ENCODE peak calls at places on chromosomes 12 and 14, in five cellular contexts. F is A549, W is endothelial cell of umbilical vein, G is HepG2, S is HCT116. E is an unnamed sample.

GRCh38 chr14:84098261-84098660 is 1431.7 kb upstream of the FLRT2 start:
- DNase-seq in F (no peak), W (no peak), G (no peak), S (no peak), E (no peak)

GRCh38 chr14:106586098-106586704 is 1059.8 kb downstream of the TMEM121 start:
- DNase-seq in F (no peak), W (no peak), G (peak), S (no peak), E (peak)

GRCh38 chr14:60163741-60164140 is 1.5 kb downstream of the DHRS7 start:
- DNase-seq in F (no peak), W (no peak), G (no peak), S (no peak), E (peak)

GRCh38 chr12:9756174-9756573 is 4.5 kb downstream of the CD69 start:
- DNase-seq in F (no peak), W (no peak), G (no peak), S (no peak), E (no peak)

GRCh38 chr14:69315302-69315701 is 55.3 kb downstream of the GALNT16 start:
- DNase-seq in F (no peak), W (no peak), G (no peak), S (no peak), E (no peak)

GRCh38 chr14:33880330-33880729 is 70.5 kb downstream of the EGLN3 start:
- DNase-seq in F (no peak), W (no peak), G (no peak), S (no peak), E (no peak)

GRCh38 chr12:23906329-23906728 is 43.1 kb downstream of the SOX5 start:
- DNase-seq in F (no peak), W (no peak), G (peak), S (no peak), E (no peak)

GRCh38 chr12:80709811-80710726 is 2.6 kb downstream of the MYF6 start:
- DNase-seq in F (no peak), W (no peak), G (peak), S (peak), E (peak)

GRCh38 chr12:5305861-5306545 is 125.9 kb upstream of the NTF3 start:
- DNase-seq in F (no peak), W (no peak), G (no peak), S (no peak), E (no peak)

GRCh38 chr14:99143126-99143525 is 128.9 kb downstream of the BCL11B start:
- DNase-seq in F (no peak), W (no peak), G (no peak), S (no peak), E (no peak)

GRCh38 chr12:80821513-80822000 is 104.8 kb downstream of the MYF5 start:
- DNase-seq in F (no peak), W (no peak), G (no peak), S (no peak), E (no peak)

GRCh38 chr14:98698341-98698740 is 573.7 kb downstream of the BCL11B start:
- DNase-seq in F (no peak), W (no peak), G (no peak), S (no peak), E (no peak)

GRCh38 chr14:67817750-67818438 is 1.5 kb upstream of the ZFYVE26 start:
- DNase-seq in F (no peak), W (no peak), G (no peak), S (no peak), E (peak)

GRCh38 chr12:60263146-60263545 is 667.3 kb downstream of the SLC16A7 start:
- DNase-seq in F (no peak), W (no peak), G (no peak), S (no peak), E (no peak)

GRCh38 chr12:65665817-65666216 is 158.5 kb upstream of the HMGA2 start:
- DNase-seq in F (no peak), W (no peak), G (no peak), S (no peak), E (no peak)

GRCh38 chr12:53869500-53869899 is 69.1 kb upstream of the HOXC13 start:
- DNase-seq in F (no peak), W (no peak), G (peak), S (no peak), E (no peak)

GRCh38 chr12:68477256-68477655 is 133.4 kb upstream of the RAP1B start:
- DNase-seq in F (no peak), W (no peak), G (no peak), S (no peak), E (no peak)

GRCh38 chr14:76771432-76771980 is 10.2 kb downstream of the VASH1 start:
- DNase-seq in F (no peak), W (no peak), G (no peak), S (no peak), E (no peak)

GRCh38 chr12:82904219-82904795 is 217.6 kb downstream of the TMTC2 start:
- DNase-seq in F (no peak), W (no peak), G (no peak), S (no peak), E (no peak)

GRCh38 chr12:110039085-110039807 is 9.1 kb downstream of the C12orf76 start:
- DNase-seq in F (peak), W (peak), G (peak), S (no peak), E (no peak)

DNA sequence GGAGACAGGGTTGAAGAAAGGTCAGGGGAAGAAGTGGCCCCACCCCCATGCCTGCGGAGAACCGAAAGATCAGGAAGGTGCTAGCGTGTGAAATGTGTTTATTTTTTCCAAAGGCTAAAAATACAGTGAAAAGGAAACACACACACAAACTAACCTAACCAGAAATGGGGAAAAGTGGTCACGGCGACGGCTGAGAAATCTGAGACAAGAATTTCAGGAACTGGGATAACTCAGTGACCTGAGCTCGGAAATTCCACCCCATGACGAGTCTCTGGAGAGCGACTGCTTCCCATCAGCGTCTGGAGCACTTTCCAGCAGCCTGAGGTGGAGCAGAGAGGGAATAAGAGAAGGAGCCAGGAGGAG is 16.6 kb upstream of the RND1 start:
- DNase-seq in F (no peak), W (peak), G (no peak), S (no peak), E (no peak)
- H3K4me3 ChIP-seq in F (peak), W (peak), G (no peak), S (no peak), E (no peak)

GRCh38 chr14:96384053-96384452 is 7.9 kb upstream of the AK7 start:
- DNase-seq in F (no peak), W (no peak), G (no peak), S (no peak), E (no peak)
- TF ChIP-seq POLR2A in F (no peak), W (no peak), G (no peak), S (no peak), E (no peak)

DNA sequence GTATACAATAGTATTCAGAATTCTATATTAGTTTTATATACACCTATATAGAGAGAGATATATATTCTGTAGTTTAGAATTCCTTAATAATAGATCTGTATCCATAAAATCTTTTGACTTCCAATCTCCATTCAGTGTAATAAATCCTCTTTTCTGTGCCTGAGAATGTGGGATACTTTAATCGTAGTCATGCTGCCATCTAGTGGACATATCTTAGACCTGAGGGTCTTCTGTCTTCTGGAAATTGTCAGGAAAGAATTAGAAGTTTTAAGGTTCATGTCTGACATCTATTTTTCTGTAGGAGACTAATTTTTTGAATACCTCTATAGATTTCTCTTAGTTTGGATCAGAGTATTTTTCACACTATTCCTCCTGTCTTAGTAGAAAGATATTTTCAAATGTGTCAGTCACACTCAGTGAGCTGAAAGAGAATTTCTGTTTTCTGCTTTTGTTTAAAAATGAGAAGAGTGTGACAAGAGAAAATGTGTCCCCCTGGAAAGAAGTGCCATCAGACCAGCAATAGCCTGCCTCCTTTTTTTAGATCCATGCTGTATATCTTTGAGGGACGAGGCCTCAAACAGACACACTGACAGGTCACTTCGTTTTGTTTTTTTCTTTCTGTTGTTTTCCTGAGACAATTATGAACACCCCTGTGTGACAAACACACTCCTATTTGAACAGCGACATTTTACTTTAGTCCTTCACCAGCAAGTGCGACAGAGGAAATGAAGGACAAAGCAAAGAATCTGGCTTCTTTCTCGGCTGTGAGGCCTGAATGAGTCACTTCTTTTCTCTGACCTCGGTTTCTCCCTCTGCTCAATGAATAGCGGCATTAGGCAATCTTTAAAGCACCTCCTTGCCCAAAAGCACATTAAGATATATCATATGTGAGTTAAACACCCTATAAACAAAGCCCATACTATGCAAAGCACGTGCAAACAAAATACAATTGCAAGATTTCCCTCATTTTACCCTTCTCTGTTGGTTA is 96.3 kb downstream of the GALC start:
- DNase-seq in F (peak), W (peak), G (peak), S (peak), E (peak)
- TF ChIP-seq MAX in F (no peak), W (no peak), G (no peak), S (no peak), E (no peak)

DNA sequence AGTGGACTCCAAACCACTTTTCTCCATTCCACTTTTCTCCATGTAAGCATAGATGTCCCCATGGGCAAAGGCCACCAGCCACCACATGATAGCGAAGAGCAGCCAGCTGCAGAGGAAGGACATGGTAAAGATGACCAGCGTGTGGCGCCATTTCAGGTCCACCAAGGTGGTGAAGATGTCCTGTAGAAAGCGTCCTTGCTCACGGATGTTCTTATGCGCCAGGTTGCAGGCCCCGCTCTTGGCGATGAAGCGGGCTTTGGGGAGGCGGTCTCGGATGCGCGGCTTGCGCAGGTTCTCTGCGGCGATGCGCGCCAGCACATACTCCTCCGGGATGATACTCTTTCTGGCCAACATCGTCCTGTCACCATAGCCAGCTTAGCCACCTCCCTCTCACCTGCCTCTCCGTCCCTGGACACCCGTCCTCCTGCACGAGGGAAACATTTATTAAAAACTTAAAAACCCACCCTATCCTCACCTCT is 1.2 kb downstream of the KCNJ8 start:
- DNase-seq in F (no peak), W (no peak), G (no peak), S (peak), E (peak)
- H3K4me3 ChIP-seq in F (no peak), W (no peak), G (no peak), S (no peak), E (no peak)

DNA sequence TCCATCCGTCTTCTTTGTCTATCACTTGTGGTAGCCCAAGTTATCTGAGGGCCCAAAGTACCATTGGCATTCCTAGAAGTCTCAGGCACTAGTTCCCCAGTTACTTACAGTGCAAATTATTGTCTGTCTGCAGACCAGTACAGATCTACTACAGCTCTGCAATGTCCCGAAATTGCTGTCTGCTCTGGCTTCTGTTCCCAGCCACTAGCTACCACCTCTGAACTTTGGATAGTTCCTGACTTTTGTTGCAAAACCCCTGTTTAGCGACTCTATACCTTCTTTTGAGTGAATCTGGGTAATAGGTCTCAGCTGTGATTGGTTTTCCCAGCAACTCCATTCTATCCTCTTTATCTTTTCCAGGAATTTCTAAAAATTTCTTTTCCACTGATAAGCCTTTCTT is 16.8 kb downstream of the KCNJ8 start:
- DNase-seq in F (no peak), W (no peak), G (no peak), S (no peak), E (no peak)
- TF ChIP-seq POLR2A in F (no peak), W (no peak), G (no peak), S (no peak), E (no peak)

DNA sequence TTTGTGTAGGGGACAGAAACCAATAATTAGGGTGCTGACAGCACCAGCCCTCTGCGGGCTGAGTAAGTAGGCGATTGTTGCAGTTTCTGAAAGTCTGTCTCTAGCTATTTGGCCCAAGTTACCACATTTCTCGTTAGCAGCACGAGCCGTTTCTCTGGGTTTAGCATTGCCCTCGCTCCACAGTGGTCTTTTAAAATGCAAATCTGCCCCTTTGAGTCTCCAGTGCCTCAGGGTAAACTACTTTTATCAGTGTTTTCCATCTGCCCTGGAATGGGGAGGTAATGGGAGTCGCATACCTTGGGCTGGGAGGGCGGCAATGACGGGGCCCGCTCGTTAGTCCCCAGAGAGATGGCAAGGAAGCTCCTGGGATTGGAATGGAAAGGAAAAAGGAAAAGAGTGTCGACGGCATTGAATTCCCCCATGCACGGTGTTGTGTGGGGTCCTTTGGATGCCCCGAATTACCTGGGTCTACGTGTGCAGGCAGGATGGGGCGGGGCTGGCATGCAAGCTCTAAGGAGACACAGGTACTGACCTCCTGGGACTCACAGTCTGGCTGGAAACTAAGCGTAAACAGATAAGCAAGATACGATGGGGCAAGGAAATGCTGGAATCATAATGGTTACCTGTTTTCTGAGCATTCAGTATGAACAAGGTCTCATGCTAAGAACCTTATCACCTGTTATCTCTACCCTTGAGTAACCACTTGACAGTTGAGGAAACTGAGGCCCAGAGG is 131.8 kb upstream of the MAP1LC3B2 start:
- DNase-seq in F (peak), W (no peak), G (no peak), S (peak), E (no peak)
- TF ChIP-seq MAX in F (peak), W (no peak), G (no peak), S (no peak), E (no peak)

GRCh38 chr12:120726961-120727360 is 1.3 kb downstream of the ACADS start:
- DNase-seq in F (no peak), W (no peak), G (no peak), S (no peak), E (no peak)
- H3K4me3 ChIP-seq in F (no peak), W (no peak), G (no peak), S (no peak), E (no peak)

DNA sequence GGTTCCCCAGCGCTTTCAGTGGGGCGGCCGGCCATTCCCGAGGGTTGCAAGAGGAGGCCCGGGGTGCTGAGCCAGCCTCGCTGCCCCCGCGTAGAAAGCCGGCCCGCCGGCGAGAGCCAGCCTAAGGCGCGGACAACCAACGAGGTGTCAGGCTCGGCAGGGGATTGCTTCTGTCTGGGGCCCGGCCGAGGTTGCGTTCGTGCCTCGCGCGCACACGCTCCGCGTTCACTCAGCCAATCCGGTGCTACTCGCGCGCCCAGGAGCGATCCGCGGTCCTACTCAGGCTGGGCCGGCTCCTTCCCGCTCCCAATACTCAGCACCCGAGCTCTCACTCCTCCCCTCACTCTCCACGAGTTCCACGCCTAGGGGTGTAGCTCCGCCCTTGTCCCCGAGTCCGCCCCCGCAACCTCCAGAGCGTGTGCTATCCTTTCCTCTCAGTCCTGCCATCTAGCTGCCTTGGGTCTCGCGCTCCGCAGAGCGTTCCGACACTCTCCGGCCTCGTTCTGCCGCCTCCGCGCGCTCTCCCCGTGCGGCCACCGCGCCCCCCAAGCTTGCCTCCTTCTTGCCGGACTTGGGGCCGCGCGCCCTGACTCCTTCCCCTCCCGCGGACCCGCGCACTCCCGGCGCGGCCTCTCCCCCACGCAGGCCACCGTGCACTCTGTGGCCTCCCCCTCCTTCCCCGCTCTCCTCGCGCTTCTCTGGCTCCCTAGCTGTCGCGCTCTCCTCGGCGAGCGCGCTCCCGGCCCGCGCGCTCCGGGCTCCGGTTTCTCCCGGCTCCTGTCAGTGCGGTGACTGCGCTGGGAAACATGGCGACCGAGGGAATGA is at the start of gene GPHN:
- DNase-seq in F (peak), W (peak), G (peak), S (peak), E (peak)
- TF ChIP-seq POLR2A in F (peak), W (peak), G (peak), S (peak), E (peak)

DNA sequence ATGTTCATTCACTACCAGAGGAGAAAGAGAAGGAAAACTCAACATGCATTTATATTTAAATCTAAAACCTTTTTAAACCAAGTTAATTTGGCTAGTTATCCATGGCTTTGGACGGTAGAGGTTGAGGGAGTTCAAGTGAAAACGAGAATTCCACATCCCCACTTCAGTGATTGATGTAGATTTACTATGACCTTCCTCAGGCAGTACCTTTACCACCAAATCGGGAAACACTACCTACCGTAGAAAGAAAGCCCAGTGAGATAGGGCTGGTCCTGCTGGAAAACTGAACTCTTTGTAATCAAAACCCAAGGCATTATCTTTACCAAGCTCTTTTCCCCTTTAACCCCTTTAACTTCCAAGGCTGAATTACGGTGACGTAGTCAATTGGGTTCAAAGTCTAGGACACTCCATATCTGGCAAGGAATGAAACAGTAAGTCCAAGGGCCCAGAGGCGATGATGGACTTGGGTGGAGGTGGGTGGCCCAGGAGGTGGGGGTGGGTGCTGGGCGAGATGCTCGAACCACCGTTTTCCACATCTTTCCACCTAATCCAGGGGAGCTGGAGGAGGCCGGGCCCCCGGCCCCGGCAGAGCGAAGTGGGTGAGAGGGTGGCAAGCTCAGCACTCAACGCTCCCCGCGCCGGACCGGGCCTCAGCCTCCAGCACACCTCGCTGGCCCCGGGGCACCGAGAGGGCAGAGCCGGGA is 618 bp downstream of the SEC23A start:
- DNase-seq in F (peak), W (peak), G (peak), S (no peak), E (peak)
- TF ChIP-seq MAX in F (no peak), W (no peak), G (no peak), S (no peak), E (no peak)

E was measured in NB4.